ENCODE peak calls at places on chromosomes 5 and 9, in nine cellular contexts. One of them, this sample, is unnamed.

GRCh38 chr5:64958757-64959391 is 190.1 kb downstream of the CWC27 start:
- DNase-seq in A549: no peak
- DNase-seq in heart right ventricle: no peak
- DNase-seq in CD4-positive, alpha-beta T cell: no peak
- DNase-seq in BE2C: no peak
- DNase-seq in WTC11: no peak
- DNase-seq in RWPE1: peak
- DNase-seq in tibial artery: no peak
- DNase-seq in Peyer's patch: no peak
- DNase-seq in this sample: no peak

GRCh38 chr5:160092960-160093701 is 26.1 kb downstream of the PWWP2A start:
- DNase-seq in CD4-positive, alpha-beta T cell: no peak
- DNase-seq in WTC11: no peak
- DNase-seq in BE2C: no peak
- DNase-seq in tibial artery: no peak
- DNase-seq in Peyer's patch: no peak
- DNase-seq in RWPE1: no peak
- DNase-seq in A549: no peak
- DNase-seq in heart right ventricle: no peak
- DNase-seq in this sample: no peak

GRCh38 chr9:86983260-86984255 is 36.3 kb upstream of the GAS1 start:
- DNase-seq in heart right ventricle: no peak
- DNase-seq in RWPE1: peak
- DNase-seq in tibial artery: no peak
- DNase-seq in A549: no peak
- DNase-seq in BE2C: no peak
- DNase-seq in CD4-positive, alpha-beta T cell: no peak
- DNase-seq in Peyer's patch: no peak
- DNase-seq in WTC11: no peak
- DNase-seq in this sample: no peak

GRCh38 chr9:93597871-93598646 is 21.7 kb downstream of the PHF2 start:
- DNase-seq in BE2C: no peak
- DNase-seq in Peyer's patch: no peak
- DNase-seq in WTC11: peak
- DNase-seq in A549: no peak
- DNase-seq in CD4-positive, alpha-beta T cell: no peak
- DNase-seq in heart right ventricle: no peak
- DNase-seq in RWPE1: no peak
- DNase-seq in tibial artery: no peak
- DNase-seq in this sample: no peak

GRCh38 chr5:149633671-149634350 is 52.5 kb downstream of the ARHGEF37 start:
- DNase-seq in WTC11: no peak
- DNase-seq in tibial artery: no peak
- DNase-seq in BE2C: no peak
- DNase-seq in RWPE1: peak
- DNase-seq in A549: no peak
- DNase-seq in CD4-positive, alpha-beta T cell: no peak
- DNase-seq in Peyer's patch: no peak
- DNase-seq in heart right ventricle: no peak
- DNase-seq in this sample: no peak

GRCh38 chr5:34991486-34992238 is 56.1 kb downstream of the AGXT2 start:
- DNase-seq in BE2C: no peak
- DNase-seq in RWPE1: no peak
- DNase-seq in Peyer's patch: no peak
- DNase-seq in heart right ventricle: no peak
- DNase-seq in A549: no peak
- DNase-seq in WTC11: no peak
- DNase-seq in tibial artery: no peak
- DNase-seq in CD4-positive, alpha-beta T cell: no peak
- DNase-seq in this sample: no peak

GRCh38 chr9:12798066-12798770 is 23.4 kb downstream of the LURAP1L start:
- DNase-seq in tibial artery: no peak
- DNase-seq in Peyer's patch: no peak
- DNase-seq in CD4-positive, alpha-beta T cell: no peak
- DNase-seq in heart right ventricle: no peak
- DNase-seq in RWPE1: peak
- DNase-seq in BE2C: peak
- DNase-seq in A549: no peak
- DNase-seq in WTC11: no peak
- DNase-seq in this sample: no peak

GRCh38 chr5:96175090-96175489 is 213.4 kb upstream of the ELL2 start:
- DNase-seq in CD4-positive, alpha-beta T cell: no peak
- DNase-seq in RWPE1: peak
- DNase-seq in BE2C: no peak
- DNase-seq in A549: peak
- DNase-seq in tibial artery: no peak
- DNase-seq in Peyer's patch: no peak
- DNase-seq in WTC11: no peak
- DNase-seq in heart right ventricle: no peak
- DNase-seq in this sample: no peak

GRCh38 chr5:91235194-91235793 is 147.8 kb downstream of the ARRDC3 start:
- DNase-seq in Peyer's patch: no peak
- DNase-seq in WTC11: no peak
- DNase-seq in heart right ventricle: no peak
- DNase-seq in RWPE1: no peak
- DNase-seq in BE2C: no peak
- DNase-seq in A549: no peak
- DNase-seq in tibial artery: no peak
- DNase-seq in CD4-positive, alpha-beta T cell: no peak
- DNase-seq in this sample: no peak

GRCh38 chr5:117077142-117077541 is 502.5 kb upstream of the SEMA6A start:
- DNase-seq in RWPE1: no peak
- DNase-seq in CD4-positive, alpha-beta T cell: no peak
- DNase-seq in heart right ventricle: no peak
- DNase-seq in BE2C: no peak
- DNase-seq in tibial artery: no peak
- DNase-seq in WTC11: no peak
- DNase-seq in A549: no peak
- DNase-seq in Peyer's patch: no peak
- DNase-seq in this sample: no peak

GRCh38 chr5:91033370-91033769 is 349.7 kb downstream of the ARRDC3 start:
- DNase-seq in tibial artery: no peak
- DNase-seq in RWPE1: no peak
- DNase-seq in CD4-positive, alpha-beta T cell: no peak
- DNase-seq in A549: no peak
- DNase-seq in heart right ventricle: no peak
- DNase-seq in WTC11: no peak
- DNase-seq in Peyer's patch: no peak
- DNase-seq in BE2C: no peak
- DNase-seq in this sample: no peak

GRCh38 chr9:5629312-5630037 is 568 bp downstream of the RIC1 start:
- DNase-seq in WTC11: peak
- DNase-seq in RWPE1: peak
- DNase-seq in tibial artery: peak
- DNase-seq in heart right ventricle: peak
- DNase-seq in Peyer's patch: peak
- DNase-seq in BE2C: peak
- DNase-seq in CD4-positive, alpha-beta T cell: peak
- DNase-seq in A549: peak
- DNase-seq in this sample: peak

GRCh38 chr5:119706049-119706448 is 76.7 kb downstream of the FAM170A start:
- DNase-seq in tibial artery: no peak
- DNase-seq in RWPE1: no peak
- DNase-seq in WTC11: no peak
- DNase-seq in CD4-positive, alpha-beta T cell: no peak
- DNase-seq in heart right ventricle: no peak
- DNase-seq in BE2C: no peak
- DNase-seq in Peyer's patch: no peak
- DNase-seq in A549: no peak
- DNase-seq in this sample: no peak

GRCh38 chr9:1732670-1733069 is 282.5 kb upstream of the SMARCA2 start:
- DNase-seq in CD4-positive, alpha-beta T cell: no peak
- DNase-seq in heart right ventricle: no peak
- DNase-seq in RWPE1: no peak
- DNase-seq in WTC11: no peak
- DNase-seq in A549: no peak
- DNase-seq in BE2C: no peak
- DNase-seq in tibial artery: no peak
- DNase-seq in Peyer's patch: no peak
- DNase-seq in this sample: no peak
- TF ChIP-seq CTCF in CD4-positive, alpha-beta T cell: no peak
- TF ChIP-seq CTCF in heart right ventricle: no peak
- TF ChIP-seq CTCF in RWPE1: no peak
- TF ChIP-seq CTCF in WTC11: no peak
- TF ChIP-seq CTCF in A549: peak
- TF ChIP-seq CTCF in BE2C: no peak
- TF ChIP-seq CTCF in tibial artery: no peak
- TF ChIP-seq CTCF in Peyer's patch: no peak
- TF ChIP-seq CTCF in this sample: no peak

GRCh38 chr5:132807163-132807838 is 5.8 kb upstream of the SOWAHA start:
- DNase-seq in CD4-positive, alpha-beta T cell: no peak
- DNase-seq in BE2C: peak
- DNase-seq in tibial artery: no peak
- DNase-seq in WTC11: peak
- DNase-seq in A549: peak
- DNase-seq in Peyer's patch: peak
- DNase-seq in heart right ventricle: no peak
- DNase-seq in RWPE1: no peak
- DNase-seq in this sample: no peak
- TF ChIP-seq CTCF in CD4-positive, alpha-beta T cell: no peak
- TF ChIP-seq CTCF in BE2C: peak
- TF ChIP-seq CTCF in tibial artery: no peak
- TF ChIP-seq CTCF in WTC11: no peak
- TF ChIP-seq CTCF in A549: peak
- TF ChIP-seq CTCF in Peyer's patch: peak
- TF ChIP-seq CTCF in heart right ventricle: no peak
- TF ChIP-seq CTCF in RWPE1: no peak
- TF ChIP-seq CTCF in this sample: no peak

DNA sequence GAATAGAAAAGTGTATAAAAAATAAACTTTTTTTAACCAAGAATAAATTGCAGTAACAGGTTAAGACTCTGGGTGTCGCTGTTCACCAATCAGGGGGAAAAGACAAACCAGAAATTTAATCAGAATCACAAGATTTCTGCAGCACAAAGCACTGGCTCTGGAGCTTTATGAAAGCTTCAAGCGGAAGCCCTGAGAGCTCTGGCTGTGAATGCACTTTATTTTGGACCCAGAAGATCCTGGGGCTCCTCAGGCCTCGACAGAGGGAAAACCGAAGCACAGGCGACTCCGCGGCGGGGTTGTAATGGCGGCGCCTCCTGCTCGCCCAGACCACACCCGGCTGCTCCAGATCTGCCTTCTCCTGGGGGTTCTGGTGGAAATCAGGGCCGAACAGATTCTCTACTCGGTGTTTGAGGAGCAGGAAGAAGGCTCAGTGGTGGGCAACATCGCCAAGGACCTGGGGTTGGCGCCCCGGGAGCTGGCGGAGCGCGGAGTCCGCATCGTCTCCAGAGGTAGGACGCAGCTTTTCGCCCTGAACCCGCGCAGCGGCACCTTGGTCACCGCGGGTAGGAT is at the start of gene PCDHGA4:
- DNase-seq in BE2C: no peak
- DNase-seq in WTC11: no peak
- DNase-seq in Peyer's patch: no peak
- DNase-seq in RWPE1: no peak
- DNase-seq in A549: no peak
- DNase-seq in heart right ventricle: no peak
- DNase-seq in tibial artery: no peak
- DNase-seq in CD4-positive, alpha-beta T cell: no peak
- DNase-seq in this sample: no peak
- TF ChIP-seq CTCF in BE2C: peak
- TF ChIP-seq CTCF in WTC11: peak
- TF ChIP-seq CTCF in Peyer's patch: peak
- TF ChIP-seq CTCF in RWPE1: peak
- TF ChIP-seq CTCF in A549: no peak
- TF ChIP-seq CTCF in heart right ventricle: peak
- TF ChIP-seq CTCF in tibial artery: no peak
- TF ChIP-seq CTCF in CD4-positive, alpha-beta T cell: no peak
- TF ChIP-seq CTCF in this sample: peak

GRCh38 chr5:175731172-175731571 is 73.3 kb downstream of the HRH2 start:
- DNase-seq in tibial artery: no peak
- DNase-seq in heart right ventricle: no peak
- DNase-seq in BE2C: no peak
- DNase-seq in WTC11: no peak
- DNase-seq in Peyer's patch: no peak
- DNase-seq in A549: no peak
- DNase-seq in CD4-positive, alpha-beta T cell: no peak
- DNase-seq in RWPE1: no peak
- DNase-seq in this sample: no peak

GRCh38 chr5:175731756-175732465 is 74.0 kb downstream of the HRH2 start:
- DNase-seq in WTC11: no peak
- DNase-seq in A549: no peak
- DNase-seq in CD4-positive, alpha-beta T cell: no peak
- DNase-seq in Peyer's patch: no peak
- DNase-seq in tibial artery: no peak
- DNase-seq in BE2C: no peak
- DNase-seq in RWPE1: no peak
- DNase-seq in heart right ventricle: no peak
- DNase-seq in this sample: no peak

GRCh38 chr5:175729829-175730277 is 72.0 kb downstream of the HRH2 start:
- DNase-seq in CD4-positive, alpha-beta T cell: peak
- DNase-seq in Peyer's patch: peak
- DNase-seq in heart right ventricle: peak
- DNase-seq in WTC11: peak
- DNase-seq in A549: peak
- DNase-seq in RWPE1: peak
- DNase-seq in BE2C: peak
- DNase-seq in tibial artery: peak
- DNase-seq in this sample: peak

GRCh38 chr5:175728316-175728715 is 70.4 kb downstream of the HRH2 start:
- DNase-seq in CD4-positive, alpha-beta T cell: no peak
- DNase-seq in heart right ventricle: no peak
- DNase-seq in WTC11: no peak
- DNase-seq in BE2C: no peak
- DNase-seq in tibial artery: no peak
- DNase-seq in RWPE1: no peak
- DNase-seq in Peyer's patch: no peak
- DNase-seq in A549: no peak
- DNase-seq in this sample: no peak

DNA sequence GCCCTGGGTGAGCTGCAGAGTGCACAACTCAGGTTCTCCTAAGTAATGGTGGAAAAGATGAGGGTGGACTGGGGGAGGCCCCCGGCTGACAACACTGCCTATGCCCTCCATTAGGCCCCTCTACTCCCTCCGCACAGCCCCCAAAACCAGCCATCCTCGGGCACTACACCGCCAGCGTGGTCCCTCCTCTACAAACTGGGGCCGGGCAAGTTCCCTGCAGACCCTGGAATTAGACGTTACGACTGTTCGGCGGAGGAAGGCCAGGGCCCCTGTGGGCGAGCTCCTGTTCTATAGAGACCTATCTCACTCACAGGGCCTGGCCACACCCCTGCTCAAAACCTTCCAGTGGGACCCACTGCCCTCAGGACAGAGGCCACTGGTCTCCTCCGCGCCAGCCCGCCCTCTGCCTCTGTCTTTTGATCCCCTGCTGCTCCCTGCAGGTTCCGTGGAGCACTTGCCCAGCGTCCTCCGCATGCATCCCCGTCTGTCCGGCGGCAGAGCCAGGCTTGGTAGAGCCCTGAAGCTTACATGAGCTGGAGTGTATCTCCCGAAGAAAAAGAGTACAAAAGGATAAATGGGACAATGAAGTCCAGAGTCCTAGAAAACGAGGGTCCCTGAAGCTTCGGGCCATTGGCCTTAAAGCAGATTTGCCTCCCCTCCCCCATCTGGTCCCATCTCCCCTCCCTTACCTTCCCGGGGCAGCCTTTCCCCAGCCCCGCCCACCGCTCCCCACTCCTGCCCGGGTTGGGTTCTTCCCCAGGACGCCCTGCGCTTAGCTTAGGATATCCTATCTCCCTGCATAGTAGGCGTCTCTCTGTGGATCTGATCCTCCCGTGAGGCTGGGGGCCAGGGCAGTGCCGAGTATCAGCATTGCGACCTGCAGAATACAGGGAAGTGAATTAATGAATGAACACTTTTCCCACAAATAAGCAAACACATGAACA is 71.3 kb downstream of the HRH2 start:
- DNase-seq in tibial artery: no peak
- DNase-seq in A549: no peak
- DNase-seq in CD4-positive, alpha-beta T cell: no peak
- DNase-seq in Peyer's patch: no peak
- DNase-seq in WTC11: peak
- DNase-seq in RWPE1: no peak
- DNase-seq in heart right ventricle: no peak
- DNase-seq in BE2C: peak
- DNase-seq in this sample: peak
- TF ChIP-seq CTCF in tibial artery: no peak
- TF ChIP-seq CTCF in A549: no peak
- TF ChIP-seq CTCF in CD4-positive, alpha-beta T cell: no peak
- TF ChIP-seq CTCF in Peyer's patch: no peak
- TF ChIP-seq CTCF in WTC11: no peak
- TF ChIP-seq CTCF in RWPE1: no peak
- TF ChIP-seq CTCF in heart right ventricle: no peak
- TF ChIP-seq CTCF in BE2C: peak
- TF ChIP-seq CTCF in this sample: no peak